ENCODE peak calls at places on chromosome 6, in four cellular contexts. One of them, this sample, is unnamed.

GRCh38 chr6:10146723-10147451 is 268.0 kb downstream of the TFAP2A start:
- DNase-seq in activated B cell treated with CpG ODN at 0.5 μM for 24 hours: no peak
- DNase-seq in heart right ventricle: peak
- DNase-seq in left ventricle myocardium inferior: no peak
- DNase-seq in this sample: no peak

GRCh38 chr6:143586557-143586956 is 75.0 kb upstream of the FUCA2 start:
- DNase-seq in activated B cell treated with CpG ODN at 0.5 μM for 24 hours: no peak
- DNase-seq in heart right ventricle: no peak
- DNase-seq in left ventricle myocardium inferior: no peak
- DNase-seq in this sample: no peak

GRCh38 chr6:116246089-116246488 is 7.8 kb downstream of the TSPYL4 start:
- DNase-seq in activated B cell treated with CpG ODN at 0.5 μM for 24 hours: no peak
- DNase-seq in heart right ventricle: no peak
- DNase-seq in left ventricle myocardium inferior: no peak
- DNase-seq in this sample: no peak

GRCh38 chr6:116221067-116221466 is 32.8 kb downstream of the TSPYL4 start:
- DNase-seq in activated B cell treated with CpG ODN at 0.5 μM for 24 hours: no peak
- DNase-seq in heart right ventricle: no peak
- DNase-seq in left ventricle myocardium inferior: no peak
- DNase-seq in this sample: no peak

GRCh38 chr6:168219167-168219566 is 100.4 kb downstream of the DACT2 start:
- DNase-seq in activated B cell treated with CpG ODN at 0.5 μM for 24 hours: no peak
- DNase-seq in heart right ventricle: peak
- DNase-seq in left ventricle myocardium inferior: peak
- DNase-seq in this sample: no peak

GRCh38 chr6:5785235-5785634 is 221.5 kb downstream of the NRN1 start:
- DNase-seq in activated B cell treated with CpG ODN at 0.5 μM for 24 hours: no peak
- DNase-seq in heart right ventricle: no peak
- DNase-seq in left ventricle myocardium inferior: no peak
- DNase-seq in this sample: no peak

GRCh38 chr6:11824986-11825385 is 46.4 kb upstream of the ADTRP start:
- DNase-seq in activated B cell treated with CpG ODN at 0.5 μM for 24 hours: no peak
- DNase-seq in heart right ventricle: no peak
- DNase-seq in left ventricle myocardium inferior: no peak
- DNase-seq in this sample: no peak

GRCh38 chr6:21479140-21479539 is 114.4 kb upstream of the SOX4 start:
- DNase-seq in activated B cell treated with CpG ODN at 0.5 μM for 24 hours: no peak
- DNase-seq in heart right ventricle: peak
- DNase-seq in left ventricle myocardium inferior: no peak
- DNase-seq in this sample: no peak

GRCh38 chr6:137519629-137520176 is 25.5 kb upstream of the OLIG3 start:
- DNase-seq in activated B cell treated with CpG ODN at 0.5 μM for 24 hours: no peak
- DNase-seq in heart right ventricle: no peak
- DNase-seq in left ventricle myocardium inferior: no peak
- DNase-seq in this sample: no peak

GRCh38 chr6:92008757-92009502 is 1410.4 kb downstream of the EPHA7 start:
- DNase-seq in activated B cell treated with CpG ODN at 0.5 μM for 24 hours: no peak
- DNase-seq in heart right ventricle: no peak
- DNase-seq in left ventricle myocardium inferior: no peak
- DNase-seq in this sample: no peak

GRCh38 chr6:33276864-33277662 is at the start of gene B3GALT4:
- DNase-seq in activated B cell treated with CpG ODN at 0.5 μM for 24 hours: peak
- DNase-seq in heart right ventricle: peak
- DNase-seq in left ventricle myocardium inferior: peak
- DNase-seq in this sample: peak
- TF ChIP-seq CTCF in activated B cell treated with CpG ODN at 0.5 μM for 24 hours: no peak
- TF ChIP-seq CTCF in heart right ventricle: peak
- TF ChIP-seq CTCF in left ventricle myocardium inferior: peak
- TF ChIP-seq CTCF in this sample: peak

GRCh38 chr6:15513801-15514711 is 148.8 kb downstream of the DTNBP1 start:
- DNase-seq in activated B cell treated with CpG ODN at 0.5 μM for 24 hours: no peak
- DNase-seq in heart right ventricle: no peak
- DNase-seq in left ventricle myocardium inferior: no peak
- DNase-seq in this sample: no peak
- TF ChIP-seq CTCF in activated B cell treated with CpG ODN at 0.5 μM for 24 hours: no peak
- TF ChIP-seq CTCF in heart right ventricle: no peak
- TF ChIP-seq CTCF in left ventricle myocardium inferior: no peak
- TF ChIP-seq CTCF in this sample: no peak

GRCh38 chr6:169288591-169288990 is 34.9 kb upstream of the THBS2 start:
- DNase-seq in activated B cell treated with CpG ODN at 0.5 μM for 24 hours: no peak
- DNase-seq in heart right ventricle: peak
- DNase-seq in left ventricle myocardium inferior: peak
- DNase-seq in this sample: no peak
- TF ChIP-seq CTCF in activated B cell treated with CpG ODN at 0.5 μM for 24 hours: no peak
- TF ChIP-seq CTCF in heart right ventricle: no peak
- TF ChIP-seq CTCF in left ventricle myocardium inferior: no peak
- TF ChIP-seq CTCF in this sample: no peak

GRCh38 chr6:87291879-87292278 is 30.5 kb upstream of the SMIM8 start:
- DNase-seq in activated B cell treated with CpG ODN at 0.5 μM for 24 hours: no peak
- DNase-seq in heart right ventricle: no peak
- DNase-seq in left ventricle myocardium inferior: no peak
- DNase-seq in this sample: no peak

GRCh38 chr6:87289571-87289970 is 32.8 kb upstream of the SMIM8 start:
- DNase-seq in activated B cell treated with CpG ODN at 0.5 μM for 24 hours: no peak
- DNase-seq in heart right ventricle: no peak
- DNase-seq in left ventricle myocardium inferior: no peak
- DNase-seq in this sample: no peak

GRCh38 chr6:87297115-87297514 is 25.3 kb upstream of the SMIM8 start:
- DNase-seq in activated B cell treated with CpG ODN at 0.5 μM for 24 hours: no peak
- DNase-seq in heart right ventricle: no peak
- DNase-seq in left ventricle myocardium inferior: no peak
- DNase-seq in this sample: no peak

DNA sequence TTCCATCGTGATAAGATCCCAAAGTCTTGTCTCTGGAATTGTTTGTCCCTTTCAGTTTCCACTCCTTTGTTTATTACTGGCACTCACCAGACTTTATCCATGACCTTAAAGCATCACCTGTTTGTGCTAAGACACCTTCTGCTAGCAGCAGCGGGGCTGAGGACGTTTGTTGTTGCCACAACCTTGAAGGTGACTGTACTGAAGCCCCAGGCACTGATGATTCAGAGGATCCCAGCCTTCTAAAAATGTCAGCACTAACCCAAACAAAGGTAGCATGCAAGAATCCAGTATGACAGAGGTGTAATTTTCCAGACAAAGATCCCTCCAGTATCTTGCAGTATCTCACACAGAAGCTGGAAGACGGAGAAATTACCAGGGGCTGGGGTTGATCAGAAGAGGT is 28.9 kb upstream of the SMIM8 start:
- DNase-seq in activated B cell treated with CpG ODN at 0.5 μM for 24 hours: no peak
- DNase-seq in heart right ventricle: no peak
- DNase-seq in left ventricle myocardium inferior: no peak
- DNase-seq in this sample: no peak
- TF ChIP-seq CTCF in activated B cell treated with CpG ODN at 0.5 μM for 24 hours: no peak
- TF ChIP-seq CTCF in heart right ventricle: no peak
- TF ChIP-seq CTCF in left ventricle myocardium inferior: no peak
- TF ChIP-seq CTCF in this sample: no peak

GRCh38 chr6:160930547-160931377 is 60.8 kb upstream of the MAP3K4 start:
- DNase-seq in activated B cell treated with CpG ODN at 0.5 μM for 24 hours: peak
- DNase-seq in heart right ventricle: peak
- DNase-seq in left ventricle myocardium inferior: peak
- DNase-seq in this sample: peak
- TF ChIP-seq CTCF in activated B cell treated with CpG ODN at 0.5 μM for 24 hours: no peak
- TF ChIP-seq CTCF in heart right ventricle: peak
- TF ChIP-seq CTCF in left ventricle myocardium inferior: peak
- TF ChIP-seq CTCF in this sample: peak

DNA sequence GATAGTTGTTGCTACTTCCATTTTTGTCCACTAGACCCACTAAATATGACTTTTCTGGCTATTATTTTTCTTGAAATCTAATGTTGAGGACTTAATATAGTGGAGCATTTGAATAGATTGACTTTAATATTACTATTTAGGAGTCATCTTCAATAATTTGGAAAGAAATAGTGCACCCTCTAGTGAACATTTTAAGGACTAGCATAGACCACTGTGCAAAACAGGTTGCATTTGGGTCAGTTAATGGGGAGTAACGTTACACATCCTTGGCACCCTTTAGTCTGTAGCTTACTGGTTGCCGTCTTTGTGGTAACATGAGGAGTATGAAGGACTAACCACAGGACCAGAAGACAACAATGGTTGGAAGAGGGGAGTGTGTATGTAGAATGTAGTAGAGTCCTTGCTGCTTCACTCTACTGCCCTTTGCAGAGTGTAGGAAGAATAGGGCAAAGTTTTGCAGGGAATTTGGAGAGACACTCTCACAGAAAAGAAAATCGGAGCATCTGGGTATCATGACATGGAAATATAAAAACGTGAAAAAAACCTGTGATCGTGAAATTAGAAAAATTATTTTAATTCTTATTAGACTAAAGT is 25.2 kb downstream of the RFPL4B start:
- DNase-seq in activated B cell treated with CpG ODN at 0.5 μM for 24 hours: no peak
- DNase-seq in heart right ventricle: no peak
- DNase-seq in left ventricle myocardium inferior: no peak
- DNase-seq in this sample: no peak
- TF ChIP-seq CTCF in activated B cell treated with CpG ODN at 0.5 μM for 24 hours: no peak
- TF ChIP-seq CTCF in heart right ventricle: peak
- TF ChIP-seq CTCF in left ventricle myocardium inferior: peak
- TF ChIP-seq CTCF in this sample: peak

DNA sequence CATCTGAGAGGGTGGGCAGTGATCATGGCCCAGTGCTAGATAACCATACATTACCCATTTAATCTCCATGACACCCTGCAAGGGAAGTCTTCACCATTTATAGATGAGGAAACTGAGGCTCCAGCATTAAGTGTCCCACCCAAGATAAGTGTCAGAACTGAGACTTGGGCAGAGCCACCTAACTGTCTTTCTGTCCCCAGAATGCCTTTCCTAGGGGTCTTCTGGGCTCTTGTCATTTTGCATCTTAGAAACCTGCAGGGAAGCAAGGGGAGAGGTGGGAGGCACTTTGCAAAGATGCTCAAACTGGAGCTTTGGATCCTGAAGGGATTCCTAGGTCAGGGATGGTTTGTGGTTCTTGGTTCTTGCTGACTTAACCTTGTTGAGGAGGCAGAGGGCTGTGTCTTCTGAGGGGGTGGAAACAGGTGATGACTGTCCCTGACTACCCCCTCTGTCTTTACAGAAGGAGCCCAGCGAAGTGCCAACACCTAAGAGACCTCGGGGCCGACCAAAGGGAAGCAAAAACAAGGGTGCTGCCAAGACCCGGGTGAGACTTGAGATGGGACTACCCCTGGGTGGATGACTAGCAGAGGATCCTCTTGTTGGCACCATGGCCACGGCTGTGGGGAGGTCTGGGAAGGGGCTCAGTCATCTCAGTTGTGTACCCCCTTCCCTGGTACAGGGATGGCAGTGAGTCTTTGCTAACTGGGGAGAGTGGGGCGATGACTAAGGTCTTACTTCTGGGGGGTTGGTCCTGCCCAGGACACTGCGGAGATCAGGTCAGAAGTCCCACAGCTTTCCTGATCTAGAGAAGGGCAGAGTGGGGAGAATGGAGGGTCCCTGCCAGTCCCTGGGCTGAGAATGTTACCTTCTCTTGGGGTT is 5.8 kb downstream of the HMGA1 start:
- DNase-seq in activated B cell treated with CpG ODN at 0.5 μM for 24 hours: no peak
- DNase-seq in heart right ventricle: no peak
- DNase-seq in left ventricle myocardium inferior: no peak
- DNase-seq in this sample: no peak
- TF ChIP-seq CTCF in activated B cell treated with CpG ODN at 0.5 μM for 24 hours: no peak
- TF ChIP-seq CTCF in heart right ventricle: no peak
- TF ChIP-seq CTCF in left ventricle myocardium inferior: no peak
- TF ChIP-seq CTCF in this sample: no peak

DNA sequence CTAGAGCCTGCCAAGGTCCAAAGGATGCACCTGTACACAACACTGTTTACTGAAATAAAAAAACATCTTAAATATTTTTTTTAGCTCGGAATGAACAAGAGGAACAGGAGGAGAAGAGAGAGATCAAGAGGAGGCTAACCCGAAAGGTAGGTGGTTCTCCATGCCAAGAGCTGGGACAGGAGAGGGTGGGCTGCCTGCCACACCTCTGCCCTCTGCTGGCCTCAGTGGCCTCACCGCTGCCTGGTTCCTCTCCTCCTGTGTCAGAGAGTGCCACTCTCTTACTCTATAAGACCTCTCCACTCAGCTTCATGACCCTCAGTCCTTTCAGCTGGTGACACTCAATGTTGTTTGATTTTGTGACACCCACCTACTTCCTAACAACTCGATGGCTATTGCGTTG is 50.2 kb downstream of the TBC1D7 start:
- DNase-seq in activated B cell treated with CpG ODN at 0.5 μM for 24 hours: no peak
- DNase-seq in heart right ventricle: no peak
- DNase-seq in left ventricle myocardium inferior: no peak
- DNase-seq in this sample: no peak
- TF ChIP-seq CTCF in activated B cell treated with CpG ODN at 0.5 μM for 24 hours: no peak
- TF ChIP-seq CTCF in heart right ventricle: peak
- TF ChIP-seq CTCF in left ventricle myocardium inferior: peak
- TF ChIP-seq CTCF in this sample: peak

GRCh38 chr6:157762636-157763035 is 60.4 kb upstream of the SNX9 start:
- DNase-seq in activated B cell treated with CpG ODN at 0.5 μM for 24 hours: no peak
- DNase-seq in heart right ventricle: no peak
- DNase-seq in left ventricle myocardium inferior: no peak
- DNase-seq in this sample: no peak
- TF ChIP-seq CTCF in activated B cell treated with CpG ODN at 0.5 μM for 24 hours: no peak
- TF ChIP-seq CTCF in heart right ventricle: peak
- TF ChIP-seq CTCF in left ventricle myocardium inferior: no peak
- TF ChIP-seq CTCF in this sample: no peak

GRCh38 chr6:120564779-120565178 is 769.5 kb downstream of the TBC1D32 start:
- DNase-seq in activated B cell treated with CpG ODN at 0.5 μM for 24 hours: no peak
- DNase-seq in heart right ventricle: no peak
- DNase-seq in left ventricle myocardium inferior: no peak
- DNase-seq in this sample: no peak

GRCh38 chr6:120569689-120570088 is 764.6 kb downstream of the TBC1D32 start:
- DNase-seq in activated B cell treated with CpG ODN at 0.5 μM for 24 hours: no peak
- DNase-seq in heart right ventricle: no peak
- DNase-seq in left ventricle myocardium inferior: no peak
- DNase-seq in this sample: no peak
- TF ChIP-seq CTCF in activated B cell treated with CpG ODN at 0.5 μM for 24 hours: no peak
- TF ChIP-seq CTCF in heart right ventricle: no peak
- TF ChIP-seq CTCF in left ventricle myocardium inferior: no peak
- TF ChIP-seq CTCF in this sample: no peak